ENCODE peak calls at places on chromosomes 5 and 9, in six cellular contexts. B is mesothelial cell of epicardium, E is bronchial epithelial cell, P is heart right ventricle, U is glutamatergic neuron, A is astrocyte of the spinal cord. T is an unnamed sample.

GRCh38 chr5:132218321-132218720 is 9.3 kb downstream of the P4HA2 start:
- DNase-seq in U (no peak), E (no peak), A (no peak), B (no peak), P (no peak), T (no peak)

GRCh38 chr5:160469156-160470144 is 47.8 kb downstream of the PTTG1 start:
- DNase-seq in A (no peak), B (no peak), P (no peak), E (no peak), U (no peak), T (no peak)

GRCh38 chr5:76849767-76850291 is at the start of gene S100Z:
- DNase-seq in E (no peak), U (no peak), P (no peak), B (no peak), A (no peak), T (no peak)

GRCh38 chr9:120733190-120733589 is 18.9 kb upstream of the MEGF9 start:
- DNase-seq in A (peak; percentile 60), B (no peak), U (no peak), E (peak; percentile 42), P (peak; percentile 39), T (peak; percentile 53)

GRCh38 chr5:111550282-111551020 is 38.1 kb upstream of the STARD4 start:
- DNase-seq in P (peak; percentile 95), U (peak; percentile 66), A (peak; percentile 96), E (peak; percentile 99), B (peak; percentile 48), T (peak; percentile 96)

GRCh38 chr9:21461377-21461776 is 20.7 kb downstream of the IFNE start:
- DNase-seq in P (no peak), E (no peak), B (no peak), U (no peak), A (no peak), T (no peak)

GRCh38 chr9:36154213-36154952 is 14.8 kb upstream of the CCIN start:
- DNase-seq in U (no peak), E (no peak), A (peak; percentile 79), P (peak; percentile 52), B (no peak), T (peak; percentile 58)

GRCh38 chr9:306907-307306 is 92.2 kb downstream of the DOCK8 start:
- DNase-seq in A (no peak), B (no peak), U (no peak), E (no peak), P (no peak), T (no peak)

GRCh38 chr5:15007549-15008142 is 136.1 kb upstream of the ANKH start:
- DNase-seq in P (peak; percentile 18), A (peak; percentile 17), E (no peak), B (no peak), U (no peak), T (no peak)

GRCh38 chr5:192970-193831 is 1.9 kb downstream of the LRRC14B start:
- DNase-seq in P (no peak), A (no peak), U (peak; percentile 14), B (no peak), E (no peak), T (no peak)

GRCh38 chr5:159412284-159413046 is 82.2 kb upstream of the IL12B start:
- DNase-seq in A (no peak), E (peak; percentile 14), P (no peak), B (no peak), U (no peak), T (no peak)

GRCh38 chr5:166845044-166845443 is 1446.4 kb upstream of the WWC1 start:
- DNase-seq in U (no peak), P (peak; percentile 4), A (no peak), B (no peak), E (no peak), T (no peak)

GRCh38 chr9:110714314-110714713 is 45.7 kb downstream of the MUSK start:
- DNase-seq in A (peak; percentile 42), P (no peak), E (peak; percentile 26), B (no peak), U (no peak), T (peak; percentile 23)

GRCh38 chr9:113708821-113709713 is 167.0 kb upstream of the ZNF618 start:
- DNase-seq in A (no peak), U (no peak), B (no peak), E (no peak), P (no peak), T (no peak)

GRCh38 chr5:173721259-173722232 is 105.1 kb upstream of the BOD1 start:
- DNase-seq in U (no peak), B (no peak), E (peak; percentile 27), P (no peak), A (no peak), T (no peak)

GRCh38 chr5:181173027-181173419 is 25.6 kb downstream of the OR2V2 start:
- DNase-seq in E (no peak), A (no peak), P (no peak), U (no peak), B (no peak), T (no peak)

GRCh38 chr5:133469846-133470245 is 142.5 kb downstream of the FSTL4 start:
- DNase-seq in A (no peak), B (no peak), P (no peak), E (no peak), U (no peak), T (no peak)

GRCh38 chr5:151038801-151039238 is 18.4 kb downstream of the GPX3 start:
- DNase-seq in P (no peak), U (no peak), E (peak; percentile 85), B (no peak), A (no peak), T (peak; percentile 35)

GRCh38 chr5:80711938-80712337 is 57.2 kb upstream of the DHFR start:
- DNase-seq in B (no peak), U (peak; percentile 64), A (peak; percentile 28), E (peak; percentile 10), P (no peak), T (peak; percentile 6)
- TF ChIP-seq CTCF in B (no peak), U (peak; percentile 31), A (peak; percentile 61), E (peak; percentile 61), P (peak; percentile 40), T (peak; percentile 63)

GRCh38 chr5:5063533-5063953 is 76.6 kb upstream of the ADAMTS16 start:
- DNase-seq in A (no peak), B (no peak), E (no peak), P (no peak), U (no peak), T (no peak)
- TF ChIP-seq CTCF in A (no peak), B (peak; percentile 24), E (no peak), P (no peak), U (no peak), T (no peak)

GRCh38 chr5:24005384-24005783 is 498.0 kb downstream of the PRDM9 start:
- DNase-seq in P (no peak), B (no peak), A (no peak), E (no peak), U (no peak), T (no peak)
- TF ChIP-seq CTCF in P (no peak), B (no peak), A (no peak), E (no peak), U (no peak), T (no peak)

DNA sequence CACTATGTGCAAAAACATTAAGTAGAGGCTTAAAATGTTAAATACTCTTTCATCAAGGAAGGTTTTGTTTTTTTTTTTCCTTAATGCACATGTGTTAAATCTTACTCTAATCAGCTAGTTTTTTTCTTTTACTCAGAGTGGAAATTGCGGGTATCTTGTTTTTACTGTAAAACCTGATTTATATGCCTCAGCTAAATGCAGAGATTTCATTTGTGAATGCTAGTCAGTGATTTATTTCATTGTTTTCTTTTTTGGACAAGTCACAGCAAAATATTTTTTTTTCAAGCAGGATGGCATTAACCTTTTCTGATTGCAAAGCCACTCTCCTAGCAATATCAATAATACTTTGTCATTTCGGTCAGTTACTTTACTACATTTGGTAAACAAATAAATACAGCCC is 579.0 kb upstream of the ZNF608 start:
- DNase-seq in P (no peak), B (no peak), E (no peak), U (no peak), A (no peak), T (no peak)
- TF ChIP-seq CTCF in P (no peak), B (no peak), E (no peak), U (no peak), A (no peak), T (no peak)

DNA sequence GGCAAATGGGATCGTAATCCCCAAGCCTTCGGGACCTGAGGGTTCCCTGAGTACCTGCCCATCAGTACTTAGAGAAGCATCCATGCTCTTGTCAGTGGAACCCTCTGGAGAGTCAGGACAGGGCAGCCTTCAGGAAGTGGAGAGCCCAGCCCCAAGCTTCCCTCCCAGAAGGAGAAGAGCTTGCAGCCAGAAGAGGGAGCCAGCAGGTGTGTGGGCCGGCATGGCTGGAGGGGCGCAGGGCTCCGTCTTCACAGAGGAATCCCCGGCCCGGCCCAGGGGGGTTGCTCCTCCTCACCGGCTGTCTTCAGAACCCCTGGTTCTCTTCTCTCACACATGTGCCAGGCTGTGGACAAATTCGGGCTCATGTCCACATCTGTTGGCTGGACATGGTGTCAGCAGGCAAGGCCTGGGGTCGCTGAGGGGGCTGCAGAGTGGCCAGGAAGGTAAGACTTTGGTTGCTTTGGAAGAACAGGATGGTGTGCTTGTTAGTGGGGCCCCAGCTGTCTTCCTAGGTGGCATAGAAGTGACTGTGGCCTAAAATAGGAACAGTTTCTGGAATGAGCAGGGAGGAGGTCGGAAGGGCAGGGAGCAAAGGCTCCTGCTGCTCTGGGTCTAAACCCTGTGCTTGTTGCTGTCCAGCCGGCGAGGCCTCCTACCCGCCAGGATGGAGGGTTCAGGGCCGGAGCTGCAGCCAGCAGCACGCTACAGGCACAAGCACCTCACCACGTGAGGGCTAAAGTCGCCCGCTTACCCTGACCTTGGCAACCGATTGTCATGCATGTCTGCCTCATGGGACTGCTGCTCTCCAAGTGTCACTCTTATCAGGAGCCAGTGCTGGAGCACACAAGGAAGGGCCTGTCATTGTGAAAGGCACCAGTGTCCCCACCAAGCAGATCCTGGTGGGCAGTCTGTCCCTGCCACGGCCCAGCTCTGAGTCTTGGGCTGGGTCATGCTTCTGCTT is 58.7 kb upstream of the RXRA start:
- DNase-seq in U (no peak), E (no peak), P (peak; percentile 41), B (no peak), A (no peak), T (no peak)
- TF ChIP-seq CTCF in U (no peak), E (no peak), P (peak; percentile 56), B (no peak), A (peak; percentile 11), T (no peak)

GRCh38 chr5:118736396-118736795 is 252.0 kb downstream of the DTWD2 start:
- DNase-seq in P (no peak), A (no peak), E (no peak), U (no peak), B (no peak), T (no peak)
- TF ChIP-seq CTCF in P (no peak), A (no peak), E (no peak), U (no peak), B (no peak), T (no peak)